ENCODE peak calls at places on chromosomes 7 and 10, in seven cellular contexts. N is psoas muscle; W is CD4-positive, alpha-beta T cell; T is IMR-90; L is tibial nerve; X is GM23248; B is PC-3. Q is an unnamed sample.

GRCh38 chr7:44505595-44505994 is 15.1 kb upstream of the NUDCD3 start:
- DNase-seq in X (no peak), N (no peak), T (no peak), L (no peak), B (no peak), W (no peak), Q (no peak)

GRCh38 chr7:12389089-12389700 is 14.5 kb downstream of the VWDE start:
- DNase-seq in W (peak), B (peak), L (no peak), T (peak), X (peak), N (no peak), Q (no peak)

GRCh38 chr7:142797799-142798377 is 27.1 kb downstream of the PRSS2 start:
- DNase-seq in T (no peak), B (no peak), W (no peak), X (peak), L (no peak), N (no peak), Q (no peak)

GRCh38 chr10:5549462-5550249 is 24.9 kb downstream of the CALML3 start:
- DNase-seq in X (no peak), W (no peak), L (no peak), N (peak), T (no peak), B (no peak), Q (no peak)

GRCh38 chr7:82527831-82528230 is 84.3 kb upstream of the CACNA2D1 start:
- DNase-seq in B (peak), N (no peak), T (peak), W (no peak), L (no peak), X (peak), Q (no peak)

GRCh38 chr10:124588736-124589451 is 127.3 kb downstream of the LHPP start:
- DNase-seq in B (peak), W (no peak), X (peak), L (no peak), T (peak), N (peak), Q (peak)

GRCh38 chr7:158021836-158022235 is 565.8 kb downstream of the PTPRN2 start:
- DNase-seq in W (no peak), T (no peak), L (no peak), B (no peak), X (no peak), N (no peak), Q (no peak)

GRCh38 chr7:41333506-41333905 is 369.4 kb downstream of the INHBA start:
- DNase-seq in W (no peak), B (no peak), X (peak), T (peak), N (no peak), L (no peak), Q (no peak)

GRCh38 chr7:155267436-155267835 is 30.2 kb upstream of the INSIG1 start:
- DNase-seq in L (no peak), T (no peak), W (no peak), N (no peak), X (no peak), B (no peak), Q (no peak)

GRCh38 chr7:151410405-151411390 is 860 bp upstream of the WDR86 start:
- DNase-seq in N (peak), T (no peak), B (no peak), X (no peak), L (no peak), W (no peak), Q (no peak)

GRCh38 chr7:130290745-130291144 is 2.2 kb upstream of the CPA4 start:
- DNase-seq in W (no peak), L (no peak), B (peak), T (peak), X (peak), N (no peak), Q (no peak)

GRCh38 chr7:127667017-127667670 is 15.2 kb downstream of the SND1 start:
- DNase-seq in X (peak), N (no peak), T (peak), B (peak), W (no peak), L (no peak), Q (no peak)

GRCh38 chr7:29145553-29146081 is 720 bp downstream of the CPVL start:
- DNase-seq in T (no peak), L (no peak), X (no peak), W (no peak), B (no peak), N (no peak), Q (no peak)

GRCh38 chr7:118844748-118845147 is 620.2 kb downstream of the ANKRD7 start:
- DNase-seq in W (no peak), X (no peak), B (no peak), N (no peak), T (no peak), L (no peak), Q (no peak)

GRCh38 chr10:122173766-122174435 is 97.2 kb upstream of the BTBD16 start:
- DNase-seq in X (no peak), B (no peak), T (no peak), W (no peak), N (no peak), L (no peak), Q (no peak)

GRCh38 chr7:131556912-131557457 is 557 bp upstream of the PODXL start:
- DNase-seq in T (no peak), N (no peak), L (no peak), B (peak), W (no peak), X (no peak), Q (no peak)

GRCh38 chr7:113199841-113200240 is 81.5 kb upstream of the SMIM30 start:
- DNase-seq in L (no peak), T (peak), X (peak), W (no peak), N (no peak), B (peak), Q (no peak)

GRCh38 chr7:94054130-94054529 is 50.0 kb upstream of the BET1 start:
- DNase-seq in L (no peak), W (no peak), T (no peak), N (no peak), B (no peak), X (no peak), Q (no peak)

GRCh38 chr10:91694170-91694794 is 61.4 kb upstream of the PPP1R3C start:
- DNase-seq in X (peak), B (peak), T (peak), L (no peak), W (no peak), N (no peak), Q (no peak)

GRCh38 chr10:91163269-91163708 is 57.2 kb upstream of the PCGF5 start:
- DNase-seq in T (peak), B (peak), X (peak), L (peak), N (peak), W (peak), Q (peak)

GRCh38 chr10:59563506-59563905 is 146.1 kb downstream of the SLC16A9 start:
- DNase-seq in L (no peak), X (peak), B (no peak), N (no peak), W (no peak), T (no peak), Q (no peak)

GRCh38 chr7:131057524-131058065 is 270.1 kb upstream of the MKLN1 start:
- DNase-seq in L (no peak), X (no peak), B (no peak), N (no peak), W (peak), T (no peak), Q (no peak)

GRCh38 chr7:96004598-96004997 is 232.2 kb downstream of the DYNC1I1 start:
- DNase-seq in T (no peak), X (peak), L (no peak), B (no peak), N (no peak), W (no peak), Q (no peak)

GRCh38 chr10:22086730-22087364 is 83.3 kb upstream of the DNAJC1 start:
- DNase-seq in W (no peak), T (peak), L (peak), N (peak), B (peak), X (peak), Q (peak)

GRCh38 chr7:126699707-126700106 is 553.0 kb downstream of the GRM8 start:
- DNase-seq in B (no peak), X (no peak), T (no peak), W (no peak), L (no peak), N (no peak), Q (no peak)

GRCh38 chr7:116836911-116837310 is 25.5 kb upstream of the CAPZA2 start:
- DNase-seq in L (no peak), T (no peak), B (peak), X (no peak), N (no peak), W (no peak), Q (no peak)

GRCh38 chr10:59362991-59363390 is 642 bp upstream of the FAM13C start:
- DNase-seq in B (peak), N (peak), L (peak), T (peak), W (no peak), X (peak), Q (peak)

GRCh38 chr7:28078036-28078901 is 102.3 kb downstream of the JAZF1 start:
- DNase-seq in B (peak), L (no peak), W (peak), T (peak), N (no peak), X (peak), Q (peak)

GRCh38 chr10:45373003-45373782 is 823 bp upstream of the ALOX5 start:
- DNase-seq in B (no peak), X (no peak), L (no peak), T (no peak), W (no peak), N (no peak), Q (peak)

GRCh38 chr10:113782986-113783704 is 31.7 kb downstream of the PLEKHS1 start:
- DNase-seq in T (no peak), L (no peak), X (no peak), W (no peak), B (no peak), N (no peak), Q (no peak)

GRCh38 chr7:117179701-117180100 is 143.2 kb downstream of the WNT2 start:
- DNase-seq in N (no peak), B (no peak), T (no peak), X (no peak), W (no peak), L (no peak), Q (no peak)

GRCh38 chr7:98802088-98802780 is 67.6 kb downstream of the TMEM130 start:
- DNase-seq in N (no peak), B (peak), L (no peak), X (peak), T (peak), W (no peak), Q (peak)

GRCh38 chr10:129887986-129888783 is 75.9 kb downstream of the EBF3 start:
- DNase-seq in T (no peak), N (no peak), X (no peak), W (no peak), L (no peak), B (no peak), Q (no peak)

GRCh38 chr7:37352974-37353948 is 95.4 kb downstream of the ELMO1 start:
- DNase-seq in B (peak), X (no peak), N (peak), L (no peak), T (no peak), W (peak), Q (no peak)
- H3K27ac ChIP-seq in B (no peak), X (no peak), N (peak), L (peak), T (no peak), W (peak), Q (peak)

GRCh38 chr7:55120074-55120473 is 101.3 kb downstream of the EGFR start:
- DNase-seq in N (no peak), B (no peak), L (no peak), X (no peak), T (no peak), W (no peak), Q (no peak)
- H3K27ac ChIP-seq in N (peak), B (no peak), L (no peak), X (peak), T (peak), W (no peak), Q (peak)

DNA sequence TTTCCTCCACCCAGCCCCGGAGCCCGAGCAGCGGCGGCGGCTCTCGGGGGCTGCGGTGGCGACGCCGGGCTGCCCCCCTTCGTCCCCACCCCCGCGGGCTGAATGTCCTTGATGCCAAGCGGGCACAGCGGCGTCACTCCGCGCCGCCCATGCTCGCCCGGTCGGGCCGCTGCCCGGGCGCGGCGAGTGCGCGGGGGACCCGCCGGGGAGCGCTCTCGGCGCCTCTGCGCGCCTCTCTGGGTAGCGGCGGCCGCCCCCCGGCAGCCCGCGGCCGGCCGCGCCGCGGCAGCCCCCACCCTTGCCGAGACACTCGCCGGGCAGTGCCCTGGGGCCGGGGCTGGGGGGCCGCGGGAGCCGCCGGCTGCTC is 436 bp upstream of the PLXNA4 start:
- DNase-seq in X (peak), T (no peak), L (no peak), N (no peak), B (no peak), W (no peak), Q (peak)
- H3K27ac ChIP-seq in X (no peak), T (no peak), L (no peak), N (no peak), B (no peak), W (no peak), Q (peak)

GRCh38 chr10:61822781-61823230 is 78.7 kb upstream of the ARID5B start:
- DNase-seq in B (no peak), X (peak), L (no peak), W (no peak), T (peak), N (no peak), Q (no peak)

GRCh38 chr10:61828034-61828433 is 73.5 kb upstream of the ARID5B start:
- DNase-seq in B (peak), T (no peak), X (no peak), L (no peak), N (no peak), W (no peak), Q (no peak)

GRCh38 chr10:61828788-61829187 is 72.7 kb upstream of the ARID5B start:
- DNase-seq in L (no peak), N (no peak), W (no peak), T (no peak), X (no peak), B (no peak), Q (no peak)

GRCh38 chr10:61825001-61825400 is 76.5 kb upstream of the ARID5B start:
- DNase-seq in L (no peak), W (no peak), B (no peak), X (no peak), N (no peak), T (no peak), Q (no peak)

GRCh38 chr10:61825617-61826016 is 75.9 kb upstream of the ARID5B start:
- DNase-seq in N (no peak), T (no peak), X (no peak), B (peak), W (no peak), L (no peak), Q (no peak)
- H3K27ac ChIP-seq in N (no peak), T (no peak), X (no peak), B (peak), W (no peak), L (no peak), Q (no peak)

GRCh38 chr10:70232859-70233108 is 445 bp downstream of the PPA1 start:
- DNase-seq in X (no peak), N (no peak), L (no peak), W (no peak), T (no peak), B (no peak), Q (no peak)

GRCh38 chr10:70228503-70228902 is 4.7 kb downstream of the PPA1 start:
- DNase-seq in T (no peak), N (no peak), L (no peak), X (no peak), W (no peak), B (no peak), Q (no peak)

GRCh38 chr10:70223728-70224127 is 9.5 kb downstream of the PPA1 start:
- DNase-seq in N (no peak), B (no peak), T (peak), X (peak), W (no peak), L (no peak), Q (no peak)

GRCh38 chr10:70232155-70232858 is 922 bp downstream of the PPA1 start:
- DNase-seq in T (peak), B (peak), L (no peak), N (peak), X (peak), W (peak), Q (peak)

DNA sequence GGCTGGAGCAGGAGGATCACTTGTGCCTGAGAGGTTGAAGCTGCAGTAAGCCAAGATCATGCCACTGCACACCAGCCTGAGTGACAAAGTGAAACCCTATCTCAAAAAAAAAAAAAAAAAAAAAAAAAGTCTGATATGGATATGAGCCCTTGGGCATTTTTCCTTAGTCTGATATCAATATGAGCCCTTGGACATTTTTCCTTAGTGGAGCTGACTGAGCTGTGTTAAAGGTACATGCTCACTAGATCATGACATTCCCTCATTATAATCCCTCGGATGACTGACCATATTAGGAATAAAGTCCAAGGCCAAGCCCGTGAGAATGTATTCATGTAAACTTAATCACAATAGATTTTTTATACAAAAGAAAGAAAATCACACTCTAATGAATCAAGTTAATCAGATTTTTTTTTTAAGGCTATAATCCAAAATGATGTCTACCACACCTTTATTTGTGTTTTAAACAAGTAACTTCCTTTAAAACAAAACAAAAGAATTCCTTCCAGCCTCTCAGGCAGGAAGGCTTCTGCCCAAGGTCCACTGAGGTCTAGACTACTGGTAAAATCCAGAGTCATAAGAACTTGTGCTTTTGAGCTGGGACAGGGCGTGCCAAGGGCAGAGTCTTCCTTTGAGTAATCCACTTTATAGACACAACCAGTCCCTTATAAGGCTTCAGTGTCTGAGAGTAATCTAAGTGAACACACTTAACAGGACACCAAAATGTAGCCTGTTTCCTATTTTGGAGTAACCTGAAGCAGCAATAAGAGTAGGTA is 5.5 kb downstream of the PPA1 start:
- DNase-seq in L (no peak), W (no peak), N (no peak), X (no peak), B (peak), T (no peak), Q (no peak)
- H3K27ac ChIP-seq in L (peak), W (no peak), N (peak), X (no peak), B (no peak), T (no peak), Q (peak)

GRCh38 chr10:32958992-32959703 is 1.1 kb upstream of the ITGB1 start:
- DNase-seq in W (no peak), X (peak), T (no peak), N (no peak), L (no peak), B (peak), Q (no peak)

GRCh38 chr10:32956365-32957197 is 1.4 kb downstream of the ITGB1 start:
- DNase-seq in B (peak), W (no peak), N (no peak), T (no peak), X (no peak), L (no peak), Q (no peak)

GRCh38 chr10:32958085-32958991 is at the start of gene ITGB1:
- DNase-seq in T (peak), L (peak), X (peak), W (peak), B (peak), N (peak), Q (peak)

GRCh38 chr10:32955790-32956189 is 2.2 kb downstream of the ITGB1 start:
- DNase-seq in X (no peak), T (no peak), B (no peak), N (no peak), L (no peak), W (no peak), Q (no peak)

DNA sequence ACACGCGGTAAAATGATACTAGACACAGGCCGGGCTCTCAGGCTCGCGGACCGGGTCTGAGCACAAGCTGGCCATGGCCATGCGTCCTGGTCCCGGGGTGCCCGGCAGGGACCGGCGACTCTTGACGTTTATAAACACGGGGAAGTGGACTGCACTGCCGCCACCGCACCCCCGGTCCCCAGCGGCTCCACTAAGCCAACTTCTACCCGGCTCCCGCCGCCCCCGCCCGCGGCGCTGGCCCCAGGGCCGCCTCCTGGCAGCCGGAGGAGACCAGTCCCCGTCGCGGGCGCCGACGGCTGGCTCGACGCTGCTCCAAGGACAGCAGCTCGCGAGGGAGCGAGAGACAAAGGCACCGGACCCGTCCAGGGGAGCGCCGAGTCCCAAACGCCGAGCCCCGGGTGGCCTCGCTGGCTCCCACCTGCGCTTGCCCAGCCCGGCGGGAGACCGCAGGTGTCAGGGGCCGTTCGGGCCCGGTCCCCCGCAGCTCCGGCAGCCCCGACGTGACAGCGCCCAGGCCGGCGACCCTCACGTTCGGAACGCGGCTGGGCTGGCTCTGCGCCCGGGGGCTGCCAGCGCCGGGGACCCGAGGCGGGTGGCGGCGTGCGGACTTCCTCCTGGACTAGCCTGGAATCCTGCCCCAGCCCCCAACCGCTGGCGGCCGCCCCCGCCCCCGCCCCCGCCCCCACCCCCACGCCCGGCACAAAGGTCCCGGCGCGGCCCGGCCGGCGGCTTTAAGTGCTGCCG is 517 bp downstream of the ITGB1 start:
- DNase-seq in X (peak), L (peak), T (no peak), W (peak), N (peak), B (peak), Q (peak)
- H3K27ac ChIP-seq in X (peak), L (peak), T (peak), W (peak), N (peak), B (peak), Q (peak)

Q was measured in heart right ventricle.